ENCODE peak calls at places on chromosomes 16 and 17, in ten cellular contexts. T is GM12892, W is fibroblast of lung, X is heart left ventricle, E is ovary, Q is nephron progenitor cell, B is NCI-H1417, L is Panc1, M is neuronal stem cell, Z is T-cell. H is an unnamed sample.

GRCh38 chr16:87608400-87608985 is 6.2 kb downstream of the JPH3 start:
- DNase-seq in T (no peak), W (peak), X (peak), E (peak), Q (peak), B (no peak), L (no peak), M (peak), Z (no peak), H (peak)

GRCh38 chr17:68248199-68248825 is 469 bp downstream of the AMZ2 start:
- DNase-seq in T (no peak), W (peak), X (no peak), E (peak), Q (no peak), B (peak), L (no peak), M (no peak), Z (no peak), H (no peak)

GRCh38 chr16:57032931-57033330 is 43.6 kb downstream of the NLRC5 start:
- DNase-seq in T (no peak), W (peak), X (no peak), E (no peak), Q (no peak), B (no peak), L (no peak), M (no peak), Z (no peak), H (no peak)

GRCh38 chr17:73645050-73645871 is 1.0 kb upstream of the SDK2 start:
- DNase-seq in T (no peak), W (peak), X (peak), E (no peak), Q (peak), B (peak), L (no peak), M (peak), Z (no peak), H (peak)

GRCh38 chr17:80923211-80924110 is 68.2 kb upstream of the CHMP6 start:
- DNase-seq in T (peak), W (no peak), X (peak), E (no peak), Q (no peak), B (no peak), L (no peak), M (no peak), Z (no peak), H (no peak)

GRCh38 chr16:13068912-13069583 is 167.7 kb downstream of the SHISA9 start:
- DNase-seq in T (no peak), W (no peak), X (no peak), E (no peak), Q (no peak), B (no peak), L (no peak), M (no peak), Z (no peak), H (no peak)

GRCh38 chr16:88681084-88681680 is 5.1 kb downstream of the SNAI3 start:
- DNase-seq in T (peak), W (no peak), X (no peak), E (no peak), Q (no peak), B (no peak), L (no peak), M (no peak), Z (peak), H (no peak)

GRCh38 chr16:31351937-31352315 is 3.0 kb upstream of the ITGAX start:
- DNase-seq in T (no peak), W (no peak), X (no peak), E (no peak), Q (no peak), B (no peak), L (no peak), M (no peak), Z (no peak), H (no peak)

GRCh38 chr17:45867702-45868101 is 23.0 kb downstream of the SPPL2C start:
- DNase-seq in T (no peak), W (no peak), X (no peak), E (no peak), Q (no peak), B (no peak), L (no peak), M (no peak), Z (no peak), H (no peak)